ENCODE peak calls at places on chromosomes 12 and 14, in nine cellular contexts. M is HepG2, S is tibial artery, H is PC-3, Q is testis, W is endodermal cell, X is left lung, F is prostate gland, Z is ascending aorta. T is an unnamed sample.

GRCh38 chr12:53402871-53403270 is 20.8 kb upstream of the AMHR2 start:
- DNase-seq in M (no peak), S (no peak), H (no peak), Q (peak), W (no peak), X (no peak), F (no peak), Z (no peak), T (no peak)

GRCh38 chr12:106863185-106863584 is 88.7 kb downstream of the RIC8B start:
- DNase-seq in M (no peak), S (no peak), H (no peak), Q (no peak), W (no peak), X (no peak), F (no peak), Z (no peak), T (no peak)

GRCh38 chr14:31206536-31207286 is 882 bp downstream of the HECTD1 start:
- DNase-seq in M (peak), S (peak), H (peak), Q (peak), W (peak), X (peak), F (peak), Z (peak), T (peak)

GRCh38 chr14:96181188-96181762 is 23.4 kb upstream of the BDKRB2 start:
- DNase-seq in M (no peak), S (no peak), H (no peak), Q (no peak), W (no peak), X (no peak), F (no peak), Z (no peak), T (no peak)

GRCh38 chr12:115710104-115710564 is 567.4 kb downstream of the MED13L start:
- DNase-seq in M (no peak), S (peak), H (peak), Q (peak), W (peak), X (peak), F (peak), Z (peak), T (no peak)

GRCh38 chr12:124289634-124290600 is 5.0 kb upstream of the RFLNA start:
- DNase-seq in M (no peak), S (no peak), H (no peak), Q (no peak), W (no peak), X (peak), F (no peak), Z (no peak), T (no peak)

GRCh38 chr12:1702708-1703107 is 11.8 kb downstream of the ADIPOR2 start:
- DNase-seq in M (no peak), S (no peak), H (no peak), Q (no peak), W (no peak), X (no peak), F (no peak), Z (no peak), T (no peak)

GRCh38 chr12:115755061-115755751 is 522.3 kb downstream of the MED13L start:
- DNase-seq in M (no peak), S (no peak), H (peak), Q (no peak), W (no peak), X (no peak), F (no peak), Z (no peak), T (no peak)

GRCh38 chr14:95184413-95184790 is 27.1 kb upstream of the DICER1 start:
- DNase-seq in M (no peak), S (no peak), H (no peak), Q (peak), W (no peak), X (no peak), F (no peak), Z (no peak), T (no peak)

GRCh38 chr14:72471346-72471745 is 422.6 kb downstream of the DPF3 start:
- DNase-seq in M (no peak), S (no peak), H (peak), Q (no peak), W (no peak), X (no peak), F (no peak), Z (no peak), T (no peak)

GRCh38 chr14:64844272-64844671 is 35.4 kb downstream of the SPTB start:
- DNase-seq in M (no peak), S (no peak), H (no peak), Q (no peak), W (no peak), X (no peak), F (no peak), Z (no peak), T (no peak)

GRCh38 chr12:66550626-66551025 is 128.2 kb downstream of the GRIP1 start:
- DNase-seq in M (no peak), S (no peak), H (no peak), Q (no peak), W (no peak), X (no peak), F (no peak), Z (no peak), T (no peak)

GRCh38 chr12:66552753-66553152 is 126.1 kb downstream of the GRIP1 start:
- DNase-seq in M (no peak), S (no peak), H (no peak), Q (no peak), W (no peak), X (no peak), F (no peak), Z (no peak), T (no peak)

DNA sequence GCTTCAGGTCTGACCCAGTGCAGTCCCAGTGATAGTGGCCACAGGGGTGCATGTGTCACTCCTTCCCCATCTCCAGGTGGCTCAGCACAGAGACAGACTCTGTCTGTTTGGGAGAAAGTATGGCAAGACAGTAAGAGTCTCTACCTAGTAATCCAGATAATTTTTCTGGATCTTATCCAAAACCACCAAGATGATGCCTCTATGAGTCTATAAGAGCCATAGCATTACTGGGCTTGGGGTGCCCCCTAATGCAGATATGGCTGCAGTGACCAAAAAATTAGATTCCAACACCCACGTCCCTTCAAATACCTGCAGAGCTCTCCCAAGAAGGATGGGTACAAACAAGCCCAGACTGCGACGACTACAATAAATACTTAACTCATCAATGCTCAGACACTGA is 123.8 kb downstream of the GRIP1 start:
- DNase-seq in M (no peak), S (no peak), H (peak), Q (no peak), W (no peak), X (no peak), F (no peak), Z (no peak), T (no peak)
- TF ChIP-seq CTCF in M (no peak), S (no peak), H (peak), Q (no peak), W (peak), X (no peak), F (no peak), Z (no peak), T (no peak)

DNA sequence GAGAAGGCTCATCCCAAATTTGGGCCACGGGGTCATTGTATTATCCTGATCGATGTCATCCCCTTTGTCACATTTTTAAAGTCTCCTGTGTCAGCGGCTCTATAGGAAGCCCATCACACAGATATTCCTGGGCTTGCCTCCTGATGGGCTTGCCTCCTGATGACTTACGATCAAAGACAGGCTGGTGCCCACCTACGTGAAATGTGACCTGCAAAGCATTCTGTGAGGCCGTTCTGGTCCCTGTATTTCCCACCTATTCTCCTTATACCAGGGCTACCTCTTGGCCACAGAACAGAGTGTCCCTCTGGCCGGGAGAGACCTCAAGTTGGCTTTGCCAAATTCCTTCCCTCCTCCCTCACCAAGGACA is 160.0 kb downstream of the TSPAN9 start:
- DNase-seq in M (no peak), S (no peak), H (no peak), Q (no peak), W (no peak), X (no peak), F (no peak), Z (no peak), T (no peak)
- H3K27ac ChIP-seq in M (no peak), S (no peak), H (no peak), Q (no peak), W (no peak), X (no peak), F (no peak), Z (no peak), T (peak)

DNA sequence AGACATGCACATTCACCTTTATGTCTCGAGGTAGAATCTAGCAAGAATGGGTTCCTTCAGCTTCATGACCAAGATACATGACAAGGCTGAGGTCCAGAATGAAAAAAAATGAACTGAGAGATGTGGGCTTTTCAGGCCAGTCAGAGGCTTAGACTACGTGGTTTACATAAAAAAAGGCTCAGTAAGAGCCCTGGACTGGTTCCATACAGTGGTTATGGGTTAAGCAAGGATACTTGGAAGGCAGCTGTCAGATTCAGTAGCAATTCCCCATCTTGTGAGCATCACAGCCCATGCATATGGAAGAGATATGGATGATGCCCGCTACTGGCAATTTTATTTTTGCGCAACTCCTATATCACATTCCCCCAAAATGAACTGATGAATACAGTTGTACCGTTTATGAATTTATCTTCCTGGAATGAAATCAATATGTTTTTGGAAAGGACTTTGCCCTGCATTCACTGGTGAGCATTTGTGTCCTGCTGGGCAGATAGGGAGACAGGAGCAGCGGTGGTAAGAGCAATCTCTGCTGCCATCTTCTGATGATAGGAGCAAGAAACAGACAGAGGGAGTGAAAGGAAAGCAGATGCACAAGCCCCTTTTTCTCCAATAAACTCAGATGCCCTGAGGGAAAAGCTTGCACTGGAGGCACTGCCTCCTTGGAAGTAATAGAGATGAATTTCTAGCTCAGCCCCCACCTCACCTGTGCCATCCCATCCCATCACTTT is 280.4 kb downstream of the GALC start:
- DNase-seq in M (no peak), S (no peak), H (no peak), Q (no peak), W (peak), X (no peak), F (no peak), Z (no peak), T (peak)
- TF ChIP-seq CTCF in M (peak), S (no peak), H (no peak), Q (no peak), W (peak), X (no peak), F (no peak), Z (no peak), T (peak)

DNA sequence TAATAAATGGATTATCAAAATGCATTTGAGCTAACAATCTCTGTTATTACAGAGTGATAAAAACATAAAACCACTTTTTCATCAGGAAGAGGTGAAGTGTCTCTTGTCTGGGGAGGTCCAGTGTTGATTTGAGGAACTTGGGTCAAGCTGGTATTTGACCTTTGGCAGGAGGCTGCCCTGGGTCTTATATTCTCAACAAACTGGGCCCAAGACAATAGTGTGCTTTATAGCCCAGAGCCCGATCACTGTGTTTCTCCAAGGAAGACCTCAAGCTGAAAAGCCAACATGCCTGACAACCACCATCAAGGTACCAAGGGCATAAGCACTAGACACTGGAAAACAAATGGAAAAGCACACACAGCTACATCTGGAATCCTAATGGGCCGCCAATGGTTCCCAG is 137.0 kb downstream of the SLC25A21 start:
- DNase-seq in M (no peak), S (no peak), H (no peak), Q (no peak), W (no peak), X (no peak), F (no peak), Z (no peak), T (no peak)
- H3K27ac ChIP-seq in M (no peak), S (peak), H (no peak), Q (no peak), W (no peak), X (no peak), F (no peak), Z (peak), T (no peak)

GRCh38 chr12:23356927-23357708 is 592.4 kb downstream of the SOX5 start:
- DNase-seq in M (no peak), S (no peak), H (no peak), Q (no peak), W (no peak), X (no peak), F (no peak), Z (peak), T (no peak)

GRCh38 chr12:23354800-23355199 is 594.7 kb downstream of the SOX5 start:
- DNase-seq in M (no peak), S (no peak), H (no peak), Q (no peak), W (no peak), X (no peak), F (no peak), Z (no peak), T (no peak)

GRCh38 chr12:23356440-23356839 is 593.0 kb downstream of the SOX5 start:
- DNase-seq in M (no peak), S (no peak), H (no peak), Q (no peak), W (no peak), X (no peak), F (no peak), Z (no peak), T (no peak)

GRCh38 chr12:23361971-23362370 is 587.5 kb downstream of the SOX5 start:
- DNase-seq in M (no peak), S (no peak), H (no peak), Q (no peak), W (no peak), X (no peak), F (no peak), Z (no peak), T (no peak)

GRCh38 chr12:23359975-23360638 is 589.4 kb downstream of the SOX5 start:
- DNase-seq in M (no peak), S (no peak), H (no peak), Q (no peak), W (no peak), X (no peak), F (no peak), Z (peak), T (no peak)
- TF ChIP-seq CTCF in M (no peak), S (no peak), H (no peak), Q (no peak), W (no peak), X (no peak), F (no peak), Z (no peak), T (no peak)

DNA sequence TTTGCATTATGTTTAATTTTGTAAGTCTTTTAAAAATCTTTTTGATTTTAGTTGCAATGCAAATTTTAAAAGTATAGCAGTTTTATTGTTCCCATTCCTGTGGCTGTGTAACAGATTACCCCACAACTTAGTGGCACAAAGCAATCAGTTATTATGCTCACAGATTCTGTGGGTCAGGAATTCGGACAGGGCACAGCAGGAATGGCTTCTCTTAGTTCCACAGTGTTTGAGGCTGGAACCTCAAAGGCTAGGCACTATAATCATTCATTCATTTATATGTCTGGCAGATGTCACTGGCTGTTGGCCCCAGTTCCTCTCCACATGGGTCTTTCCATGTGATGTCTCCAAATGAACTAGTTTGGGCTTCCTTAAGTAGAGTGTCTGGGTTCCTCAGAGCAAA is 193.3 kb downstream of the RAD51B start:
- DNase-seq in M (no peak), S (no peak), H (no peak), Q (no peak), W (no peak), X (no peak), F (no peak), Z (no peak), T (no peak)
- H3K27ac ChIP-seq in M (no peak), S (peak), H (no peak), Q (no peak), W (peak), X (no peak), F (no peak), Z (peak), T (no peak)

DNA sequence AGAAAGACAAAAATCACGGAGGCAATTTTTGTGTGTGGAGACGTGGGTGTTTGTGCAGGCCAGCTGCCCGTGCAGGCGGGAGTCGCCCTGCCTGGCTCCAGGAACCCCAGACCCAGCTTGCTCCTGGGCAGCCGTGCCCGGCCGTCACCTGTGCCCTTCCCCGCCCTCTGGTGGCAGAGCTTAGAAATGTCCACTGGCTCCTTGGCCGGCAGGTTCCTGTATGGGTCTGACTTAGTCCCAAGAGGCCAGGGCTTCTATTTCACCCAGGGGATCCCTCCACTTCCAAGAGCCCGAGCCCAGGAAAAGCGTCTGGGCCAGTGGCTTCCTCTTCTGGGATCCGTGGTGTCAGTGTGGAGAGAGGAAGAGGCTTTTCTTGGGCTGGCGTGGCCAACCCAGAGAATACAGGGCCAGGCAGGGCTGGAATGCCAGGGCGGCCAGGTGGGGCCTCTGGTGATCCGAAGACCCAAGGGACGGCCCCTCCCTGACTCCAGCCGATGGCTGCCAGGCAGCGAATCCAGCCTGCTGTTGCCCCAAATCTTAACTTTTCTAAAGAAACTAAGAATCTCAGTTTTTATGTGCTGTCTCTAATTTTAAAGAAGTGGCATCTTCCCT is 120.9 kb downstream of the TMEM132C start:
- DNase-seq in M (peak), S (no peak), H (peak), Q (peak), W (peak), X (peak), F (no peak), Z (no peak), T (peak)
- TF ChIP-seq CTCF in M (peak), S (no peak), H (peak), Q (peak), W (peak), X (peak), F (peak), Z (no peak), T (peak)

DNA sequence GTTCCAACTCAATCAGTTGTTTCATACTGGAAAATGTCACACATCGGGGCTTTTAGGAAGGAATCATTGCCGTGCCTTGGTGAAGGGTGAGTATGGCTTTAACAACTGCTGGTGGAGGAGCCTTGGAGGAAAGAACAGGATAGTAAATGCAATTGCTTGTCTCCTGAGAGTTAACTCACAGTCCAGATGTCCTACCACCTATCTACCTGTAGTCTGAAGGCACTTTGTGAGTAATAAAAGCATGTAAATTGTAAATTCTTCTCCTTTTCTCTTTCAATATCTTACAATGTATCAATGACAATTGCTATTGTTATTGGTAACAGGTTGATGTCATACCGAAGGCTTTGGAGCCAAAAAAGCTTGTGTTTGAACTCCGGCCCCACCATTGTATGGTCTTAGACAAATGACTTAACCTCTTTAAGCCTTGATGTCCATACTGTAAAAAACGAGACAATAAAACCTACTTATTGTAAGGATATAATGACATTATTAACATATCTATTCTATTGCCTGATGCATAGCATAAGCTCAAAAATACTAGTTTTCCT is 397.4 kb downstream of the ADAMTS20 start:
- DNase-seq in M (no peak), S (no peak), H (no peak), Q (no peak), W (no peak), X (no peak), F (no peak), Z (no peak), T (no peak)
- H3K27ac ChIP-seq in M (no peak), S (no peak), H (no peak), Q (no peak), W (no peak), X (no peak), F (no peak), Z (no peak), T (no peak)

GRCh38 chr12:103768467-103769123 is 72.4 kb downstream of the NT5DC3 start:
- DNase-seq in M (no peak), S (no peak), H (peak), Q (no peak), W (peak), X (no peak), F (no peak), Z (no peak), T (peak)
- TF ChIP-seq CTCF in M (no peak), S (no peak), H (peak), Q (no peak), W (peak), X (no peak), F (no peak), Z (no peak), T (peak)

T was measured in WERI-Rb-1.